ENCODE peak calls at places on chromosome 7, in five cellular contexts. One of them, this sample, is unnamed.

GRCh38 chr7:1920266-1920681 is 250.2 kb downstream of the ELFN1 start:
- DNase-seq in ACHN: no peak
- DNase-seq in kidney epithelial cell: no peak
- DNase-seq in fibroblast of lung: no peak
- DNase-seq in thoracic aorta: no peak
- DNase-seq in this sample: no peak

GRCh38 chr7:88344956-88345832 is 38.5 kb upstream of the STEAP4 start:
- DNase-seq in kidney epithelial cell: no peak
- DNase-seq in thoracic aorta: no peak
- DNase-seq in fibroblast of lung: peak
- DNase-seq in ACHN: peak
- DNase-seq in this sample: no peak

GRCh38 chr7:36360244-36360643 is 29.4 kb upstream of the ANLN start:
- DNase-seq in kidney epithelial cell: no peak
- DNase-seq in ACHN: no peak
- DNase-seq in fibroblast of lung: no peak
- DNase-seq in thoracic aorta: no peak
- DNase-seq in this sample: no peak

GRCh38 chr7:99543916-99544315 is 8.0 kb downstream of the FAM200A start:
- DNase-seq in thoracic aorta: no peak
- DNase-seq in ACHN: no peak
- DNase-seq in fibroblast of lung: no peak
- DNase-seq in kidney epithelial cell: no peak
- DNase-seq in this sample: no peak

GRCh38 chr7:101817031-101817929 is at the start of gene CUX1:
- DNase-seq in kidney epithelial cell: no peak
- DNase-seq in fibroblast of lung: no peak
- DNase-seq in thoracic aorta: no peak
- DNase-seq in ACHN: peak
- DNase-seq in this sample: peak

GRCh38 chr7:151264615-151265014 is 16.1 kb upstream of the SMARCD3 start:
- DNase-seq in thoracic aorta: no peak
- DNase-seq in fibroblast of lung: no peak
- DNase-seq in kidney epithelial cell: no peak
- DNase-seq in ACHN: no peak
- DNase-seq in this sample: no peak

GRCh38 chr7:114086491-114086905 is 167.7 kb upstream of the PPP1R3A start:
- DNase-seq in fibroblast of lung: no peak
- DNase-seq in ACHN: peak
- DNase-seq in kidney epithelial cell: no peak
- DNase-seq in thoracic aorta: no peak
- DNase-seq in this sample: peak

GRCh38 chr7:158856883-158857668 is 718 bp downstream of the DYNC2I1 start:
- DNase-seq in fibroblast of lung: no peak
- DNase-seq in kidney epithelial cell: no peak
- DNase-seq in thoracic aorta: no peak
- DNase-seq in ACHN: peak
- DNase-seq in this sample: no peak

GRCh38 chr7:128891942-128892269 is 18.6 kb downstream of the KCP start:
- DNase-seq in ACHN: no peak
- DNase-seq in thoracic aorta: no peak
- DNase-seq in fibroblast of lung: no peak
- DNase-seq in kidney epithelial cell: no peak
- DNase-seq in this sample: no peak

GRCh38 chr7:128884561-128885369 is 22.1 kb downstream of the ATP6V1F start:
- DNase-seq in kidney epithelial cell: no peak
- DNase-seq in thoracic aorta: no peak
- DNase-seq in ACHN: no peak
- DNase-seq in fibroblast of lung: no peak
- DNase-seq in this sample: no peak

GRCh38 chr7:133602291-133602690 is 349.4 kb downstream of the EXOC4 start:
- DNase-seq in fibroblast of lung: peak
- DNase-seq in kidney epithelial cell: no peak
- DNase-seq in thoracic aorta: no peak
- DNase-seq in ACHN: no peak
- DNase-seq in this sample: no peak

GRCh38 chr7:149883049-149883439 is 9.3 kb downstream of the ATP6V0E2 start:
- DNase-seq in kidney epithelial cell: no peak
- DNase-seq in thoracic aorta: no peak
- DNase-seq in fibroblast of lung: no peak
- DNase-seq in ACHN: no peak
- DNase-seq in this sample: no peak

GRCh38 chr7:97373743-97374142 is 256.2 kb downstream of the SDHAF3 start:
- DNase-seq in thoracic aorta: no peak
- DNase-seq in kidney epithelial cell: no peak
- DNase-seq in fibroblast of lung: no peak
- DNase-seq in ACHN: no peak
- DNase-seq in this sample: no peak

GRCh38 chr7:126213876-126214275 is 1038.9 kb downstream of the GRM8 start:
- DNase-seq in kidney epithelial cell: no peak
- DNase-seq in ACHN: no peak
- DNase-seq in thoracic aorta: no peak
- DNase-seq in fibroblast of lung: no peak
- DNase-seq in this sample: no peak

GRCh38 chr7:96927131-96927530 is 78.2 kb upstream of the DLX6 start:
- DNase-seq in kidney epithelial cell: no peak
- DNase-seq in fibroblast of lung: no peak
- DNase-seq in ACHN: no peak
- DNase-seq in thoracic aorta: no peak
- DNase-seq in this sample: no peak

GRCh38 chr7:77855371-77856083 is 57.0 kb downstream of the PHTF2 start:
- DNase-seq in fibroblast of lung: peak
- DNase-seq in thoracic aorta: no peak
- DNase-seq in ACHN: no peak
- DNase-seq in kidney epithelial cell: no peak
- DNase-seq in this sample: no peak

GRCh38 chr7:73612598-73613269 is 11.6 kb downstream of the MLXIPL start:
- DNase-seq in ACHN: peak
- DNase-seq in kidney epithelial cell: no peak
- DNase-seq in thoracic aorta: no peak
- DNase-seq in fibroblast of lung: peak
- DNase-seq in this sample: peak

GRCh38 chr7:17528636-17529035 is 230.2 kb downstream of the AHR start:
- DNase-seq in kidney epithelial cell: no peak
- DNase-seq in thoracic aorta: no peak
- DNase-seq in fibroblast of lung: no peak
- DNase-seq in ACHN: no peak
- DNase-seq in this sample: no peak

GRCh38 chr7:121793716-121794115 is 79.2 kb upstream of the PTPRZ1 start:
- DNase-seq in ACHN: no peak
- DNase-seq in thoracic aorta: no peak
- DNase-seq in kidney epithelial cell: no peak
- DNase-seq in fibroblast of lung: no peak
- DNase-seq in this sample: no peak

GRCh38 chr7:29770371-29770770 is 35.9 kb upstream of the WIPF3 start:
- DNase-seq in kidney epithelial cell: no peak
- DNase-seq in thoracic aorta: no peak
- DNase-seq in fibroblast of lung: no peak
- DNase-seq in ACHN: no peak
- DNase-seq in this sample: no peak

GRCh38 chr7:20217193-20217948 is at the start of gene MACC1:
- DNase-seq in fibroblast of lung: no peak
- DNase-seq in ACHN: peak
- DNase-seq in kidney epithelial cell: peak
- DNase-seq in thoracic aorta: no peak
- DNase-seq in this sample: no peak

GRCh38 chr7:11195502-11195901 is 221.8 kb downstream of the PHF14 start:
- DNase-seq in fibroblast of lung: no peak
- DNase-seq in thoracic aorta: no peak
- DNase-seq in kidney epithelial cell: no peak
- DNase-seq in ACHN: no peak
- DNase-seq in this sample: no peak

GRCh38 chr7:158027646-158028045 is 560.0 kb downstream of the PTPRN2 start:
- DNase-seq in fibroblast of lung: no peak
- DNase-seq in thoracic aorta: no peak
- DNase-seq in ACHN: no peak
- DNase-seq in kidney epithelial cell: no peak
- DNase-seq in this sample: no peak